ENCODE peak calls at places on chromosomes 13 and 19, in six cellular contexts. One of them, this sample, is unnamed.

GRCh38 chr13:49641810-49642291 is 13.5 kb downstream of the ARL11 start:
- DNase-seq in activated naive CD4-positive, alpha-beta T cell treated with Interleukin-2 at 50 U/mL for 16 hours: no peak
- DNase-seq in ELR: peak; percentile 78
- DNase-seq in RWPE1: peak; percentile 62
- DNase-seq in T1000: no peak
- DNase-seq in stimulated activated CD4-positive, alpha-beta T cell treated with anti-CD3 and anti-CD28 coated beads, Interleukin-1b, Interleukin-23, amount 100 ng/mL, for 1 hour: no peak
- DNase-seq in this sample: no peak

GRCh38 chr19:4108767-4109625 is 14.9 kb downstream of the MAP2K2 start:
- DNase-seq in T1000: no peak
- DNase-seq in ELR: no peak
- DNase-seq in RWPE1: no peak
- DNase-seq in stimulated activated CD4-positive, alpha-beta T cell treated with anti-CD3 and anti-CD28 coated beads, Interleukin-1b, Interleukin-23, amount 100 ng/mL, for 1 hour: no peak
- DNase-seq in activated naive CD4-positive, alpha-beta T cell treated with Interleukin-2 at 50 U/mL for 16 hours: peak; percentile 50
- DNase-seq in this sample: peak; percentile 76

GRCh38 chr19:32817252-32817912 is 52.2 kb downstream of the SLC7A9 start:
- DNase-seq in T1000: no peak
- DNase-seq in stimulated activated CD4-positive, alpha-beta T cell treated with anti-CD3 and anti-CD28 coated beads, Interleukin-1b, Interleukin-23, amount 100 ng/mL, for 1 hour: no peak
- DNase-seq in RWPE1: no peak
- DNase-seq in activated naive CD4-positive, alpha-beta T cell treated with Interleukin-2 at 50 U/mL for 16 hours: no peak
- DNase-seq in ELR: no peak
- DNase-seq in this sample: no peak

GRCh38 chr13:26502826-26503225 is 54.7 kb upstream of the WASF3 start:
- DNase-seq in activated naive CD4-positive, alpha-beta T cell treated with Interleukin-2 at 50 U/mL for 16 hours: peak; percentile 33
- DNase-seq in T1000: no peak
- DNase-seq in ELR: peak; percentile 94
- DNase-seq in RWPE1: no peak
- DNase-seq in stimulated activated CD4-positive, alpha-beta T cell treated with anti-CD3 and anti-CD28 coated beads, Interleukin-1b, Interleukin-23, amount 100 ng/mL, for 1 hour: no peak
- DNase-seq in this sample: no peak

GRCh38 chr13:44414771-44415170 is 41.1 kb downstream of the SERP2 start:
- DNase-seq in stimulated activated CD4-positive, alpha-beta T cell treated with anti-CD3 and anti-CD28 coated beads, Interleukin-1b, Interleukin-23, amount 100 ng/mL, for 1 hour: no peak
- DNase-seq in ELR: no peak
- DNase-seq in T1000: no peak
- DNase-seq in activated naive CD4-positive, alpha-beta T cell treated with Interleukin-2 at 50 U/mL for 16 hours: no peak
- DNase-seq in RWPE1: no peak
- DNase-seq in this sample: no peak

GRCh38 chr13:110334256-110334655 is 27.2 kb downstream of the COL4A2 start:
- DNase-seq in T1000: no peak
- DNase-seq in activated naive CD4-positive, alpha-beta T cell treated with Interleukin-2 at 50 U/mL for 16 hours: no peak
- DNase-seq in ELR: peak; percentile 54
- DNase-seq in stimulated activated CD4-positive, alpha-beta T cell treated with anti-CD3 and anti-CD28 coated beads, Interleukin-1b, Interleukin-23, amount 100 ng/mL, for 1 hour: no peak
- DNase-seq in RWPE1: no peak
- DNase-seq in this sample: no peak

GRCh38 chr19:10230155-10230903 is 802 bp downstream of the S1PR2 start:
- DNase-seq in T1000: no peak
- DNase-seq in activated naive CD4-positive, alpha-beta T cell treated with Interleukin-2 at 50 U/mL for 16 hours: peak; percentile 80
- DNase-seq in RWPE1: no peak
- DNase-seq in stimulated activated CD4-positive, alpha-beta T cell treated with anti-CD3 and anti-CD28 coated beads, Interleukin-1b, Interleukin-23, amount 100 ng/mL, for 1 hour: peak; percentile 45
- DNase-seq in ELR: peak; percentile 19
- DNase-seq in this sample: peak; percentile 59

GRCh38 chr13:80955487-80955886 is 614.6 kb upstream of the SPRY2 start:
- DNase-seq in ELR: peak; percentile 58
- DNase-seq in RWPE1: no peak
- DNase-seq in T1000: no peak
- DNase-seq in stimulated activated CD4-positive, alpha-beta T cell treated with anti-CD3 and anti-CD28 coated beads, Interleukin-1b, Interleukin-23, amount 100 ng/mL, for 1 hour: no peak
- DNase-seq in activated naive CD4-positive, alpha-beta T cell treated with Interleukin-2 at 50 U/mL for 16 hours: no peak
- DNase-seq in this sample: no peak

GRCh38 chr13:49630580-49630979 is 2.3 kb downstream of the ARL11 start:
- DNase-seq in stimulated activated CD4-positive, alpha-beta T cell treated with anti-CD3 and anti-CD28 coated beads, Interleukin-1b, Interleukin-23, amount 100 ng/mL, for 1 hour: no peak
- DNase-seq in ELR: no peak
- DNase-seq in RWPE1: no peak
- DNase-seq in activated naive CD4-positive, alpha-beta T cell treated with Interleukin-2 at 50 U/mL for 16 hours: no peak
- DNase-seq in T1000: no peak
- DNase-seq in this sample: no peak

GRCh38 chr13:106232680-106233079 is 302.8 kb downstream of the EFNB2 start:
- DNase-seq in activated naive CD4-positive, alpha-beta T cell treated with Interleukin-2 at 50 U/mL for 16 hours: no peak
- DNase-seq in RWPE1: no peak
- DNase-seq in T1000: no peak
- DNase-seq in ELR: no peak
- DNase-seq in stimulated activated CD4-positive, alpha-beta T cell treated with anti-CD3 and anti-CD28 coated beads, Interleukin-1b, Interleukin-23, amount 100 ng/mL, for 1 hour: no peak
- DNase-seq in this sample: no peak

This sample was measured in CD8-positive, alpha-beta memory T cell.